ENCODE peak calls at places on chromosomes 3 and 15, in seven cellular contexts. S, H, U, R, G, N and W are unnamed samples.
A peak's percentile ranks its signal among the peaks of the same experiment; 100 is the strongest.

GRCh38 chr15:91857772-91858171 is 4.3 kb downstream of the SLCO3A1 start:
- DNase-seq in R (no peak), N (no peak), U (no peak), G (no peak), S (no peak), H (no peak), W (no peak)

GRCh38 chr3:151895881-151896661 is 22.6 kb downstream of the SUCNR1 start:
- DNase-seq in U (no peak), G (no peak), S (no peak), H (no peak), R (no peak), N (no peak), W (no peak)

GRCh38 chr3:50340404-50341329 is at the start of gene RASSF1:
- DNase-seq in S (peak; percentile 73), G (no peak), H (no peak), N (peak; percentile 64), U (no peak), R (no peak), W (peak; percentile 79)

GRCh38 chr3:36196058-36196457 is 184.2 kb upstream of the STAC start:
- DNase-seq in R (no peak), S (no peak), G (no peak), U (no peak), H (peak; percentile 30), N (no peak), W (peak; percentile 39)

GRCh38 chr3:170130532-170130931 is 51.0 kb downstream of the PHC3 start:
- DNase-seq in G (no peak), N (no peak), R (no peak), S (no peak), U (no peak), H (no peak), W (no peak)

GRCh38 chr3:178385280-178385952 is 150.8 kb upstream of the KCNMB2 start:
- DNase-seq in N (no peak), H (peak; percentile 31), U (peak; percentile 29), G (peak; percentile 33), R (no peak), S (peak; percentile 29), W (peak; percentile 56)

GRCh38 chr3:51384145-51384729 is 854 bp upstream of the MANF start:
- DNase-seq in H (peak; percentile 21), N (peak; percentile 14), U (peak; percentile 62), R (no peak), G (no peak), S (no peak), W (peak; percentile 41)

GRCh38 chr3:23697416-23697815 is 108.3 kb upstream of the UBE2E1 start:
- DNase-seq in G (no peak), N (no peak), S (no peak), R (no peak), H (no peak), U (peak; percentile 31), W (no peak)

GRCh38 chr3:58204713-58205112 is 6.1 kb downstream of the DNASE1L3 start:
- DNase-seq in R (no peak), U (no peak), H (no peak), S (no peak), N (no peak), G (no peak), W (no peak)

GRCh38 chr15:77168616-77169015 is 97.7 kb upstream of the TSPAN3 start:
- DNase-seq in N (no peak), H (no peak), S (no peak), U (no peak), G (no peak), R (no peak), W (no peak)

GRCh38 chr15:68311464-68311835 is 33.9 kb downstream of the FEM1B start:
- DNase-seq in H (no peak), R (no peak), U (no peak), G (no peak), N (no peak), S (no peak), W (no peak)

GRCh38 chr15:80999623-81000036 is 1.1 kb upstream of the TLNRD1 start:
- DNase-seq in N (peak; percentile 35), G (peak; percentile 22), H (no peak), S (peak; percentile 52), U (no peak), R (no peak), W (no peak)

GRCh38 chr15:63250312-63250965 is 27.0 kb upstream of the APH1B start:
- DNase-seq in H (peak; percentile 71), G (no peak), S (no peak), N (no peak), R (no peak), U (no peak), W (peak; percentile 98)

GRCh38 chr15:40936709-40937666 is 7.8 kb downstream of the DLL4 start:
- DNase-seq in H (no peak), G (no peak), N (no peak), R (no peak), S (no peak), U (no peak), W (no peak)